ENCODE peak calls at places on chromosome 10, in five cellular contexts. U is AG04449, C is cardiac muscle cell, G is head of caudate nucleus, W is D341Med. R is an unnamed sample.
A peak's percentile ranks its signal among the peaks of the same experiment; 100 is the strongest.

GRCh38 chr10:74823791-74824183 is 2.6 kb upstream of the KAT6B start:
- DNase-seq in U (no peak), C (no peak), G (no peak), W (no peak), R (no peak)

GRCh38 chr10:18523025-18523424 is 128.4 kb downstream of the NSUN6 start:
- DNase-seq in U (no peak), C (peak; percentile 71), G (no peak), W (no peak), R (no peak)

GRCh38 chr10:122033224-122033926 is 44.4 kb downstream of the TACC2 start:
- DNase-seq in U (no peak), C (no peak), G (no peak), W (no peak), R (no peak)

GRCh38 chr10:13724484-13724883 is 137.7 kb downstream of the PRPF18 start:
- DNase-seq in U (peak; percentile 41), C (no peak), G (no peak), W (no peak), R (peak; percentile 62)

GRCh38 chr10:61047788-61048560 is 104.0 kb upstream of the RHOBTB1 start:
- DNase-seq in U (no peak), C (no peak), G (no peak), W (no peak), R (no peak)

GRCh38 chr10:42999385-43000020 is 77.4 kb upstream of the RET start:
- DNase-seq in U (no peak), C (no peak), G (no peak), W (peak; percentile 8), R (no peak)

GRCh38 chr10:117492504-117492903 is 50.0 kb upstream of the EMX2 start:
- DNase-seq in U (no peak), C (no peak), G (no peak), W (no peak), R (no peak)

GRCh38 chr10:124447741-124448466 is 1.9 kb downstream of the NKX1-2 start:
- DNase-seq in U (no peak), C (no peak), G (peak; percentile 14), W (peak; percentile 35), R (no peak)

GRCh38 chr10:11793762-11794479 is 29.2 kb upstream of the PROSER2 start:
- DNase-seq in U (peak; percentile 24), C (peak; percentile 26), G (no peak), W (no peak), R (no peak)

GRCh38 chr10:24869354-24870016 is 82.9 kb downstream of the PRTFDC1 start:
- DNase-seq in U (no peak), C (peak; percentile 85), G (no peak), W (no peak), R (no peak)

GRCh38 chr10:35327770-35328403 is 8.4 kb upstream of the CCNY start:
- DNase-seq in U (no peak), C (no peak), G (no peak), W (no peak), R (no peak)

GRCh38 chr10:131155218-131155902 is 156.2 kb downstream of the TCERG1L start:
- DNase-seq in U (no peak), C (no peak), G (no peak), W (no peak), R (no peak)

GRCh38 chr10:63636812-63637211 is 115.6 kb downstream of the REEP3 start:
- DNase-seq in U (no peak), C (no peak), G (no peak), W (no peak), R (no peak)

GRCh38 chr10:47325303-47326291 is 3.3 kb downstream of the GDF2 start:
- DNase-seq in U (no peak), C (no peak), G (no peak), W (no peak), R (no peak)

R was measured in AG04450.